ENCODE peak calls at places on chromosomes 4 and X, in six cellular contexts. One of them, this sample, is unnamed. For H3K27me3 and H3K4me1, the result is how much of the 10 kb centered on the place peaks cover.

GRCh38 chr4:158710814-158711213 is 12.4 kb downstream of the PPID start:
- DNase-seq in ovary: no peak
- DNase-seq in sigmoid colon: no peak
- DNase-seq in suprapubic skin: no peak
- DNase-seq in tibial nerve: no peak
- DNase-seq in upper lobe of left lung: no peak
- DNase-seq in this sample: no peak

GRCh38 chr4:165588534-165589310 is 209.9 kb downstream of the CPE start:
- DNase-seq in ovary: no peak
- DNase-seq in sigmoid colon: no peak
- DNase-seq in suprapubic skin: no peak
- DNase-seq in tibial nerve: no peak
- DNase-seq in upper lobe of left lung: no peak
- DNase-seq in this sample: no peak

GRCh38 chrX:101097546-101098453 is at the start of gene CENPI:
- DNase-seq in ovary: peak
- DNase-seq in sigmoid colon: peak
- DNase-seq in suprapubic skin: peak
- DNase-seq in tibial nerve: peak
- DNase-seq in upper lobe of left lung: peak
- DNase-seq in this sample: peak

GRCh38 chrX:27619975-27620374 is 29.8 kb downstream of the DCAF8L2 start:
- DNase-seq in ovary: no peak
- DNase-seq in sigmoid colon: no peak
- DNase-seq in suprapubic skin: no peak
- DNase-seq in tibial nerve: no peak
- DNase-seq in upper lobe of left lung: no peak
- DNase-seq in this sample: no peak

GRCh38 chrX:12370444-12371089 is 232.3 kb downstream of the FRMPD4 start:
- DNase-seq in ovary: peak
- DNase-seq in sigmoid colon: no peak
- DNase-seq in suprapubic skin: no peak
- DNase-seq in tibial nerve: no peak
- DNase-seq in upper lobe of left lung: no peak
- DNase-seq in this sample: no peak

GRCh38 chr4:94763500-94763899 is 5.7 kb downstream of the BMPR1B start:
- DNase-seq in ovary: no peak
- DNase-seq in sigmoid colon: no peak
- DNase-seq in suprapubic skin: no peak
- DNase-seq in tibial nerve: no peak
- DNase-seq in upper lobe of left lung: no peak
- DNase-seq in this sample: no peak

GRCh38 chrX:86935988-86936387 is 581.6 kb upstream of the KLHL4 start:
- DNase-seq in ovary: no peak
- DNase-seq in sigmoid colon: no peak
- DNase-seq in suprapubic skin: no peak
- DNase-seq in tibial nerve: no peak
- DNase-seq in upper lobe of left lung: no peak
- DNase-seq in this sample: no peak

GRCh38 chrX:77298790-77299189 is 148.4 kb upstream of the FGF16 start:
- DNase-seq in ovary: no peak
- DNase-seq in sigmoid colon: no peak
- DNase-seq in suprapubic skin: no peak
- DNase-seq in tibial nerve: no peak
- DNase-seq in upper lobe of left lung: peak
- DNase-seq in this sample: no peak

GRCh38 chr4:55447826-55448225 is 52.1 kb downstream of the TMEM165 start:
- DNase-seq in ovary: no peak
- DNase-seq in sigmoid colon: no peak
- DNase-seq in suprapubic skin: no peak
- DNase-seq in tibial nerve: no peak
- DNase-seq in upper lobe of left lung: no peak
- DNase-seq in this sample: no peak

GRCh38 chrX:53163436-53163835 is 61.6 kb downstream of the KDM5C start:
- DNase-seq in ovary: no peak
- DNase-seq in sigmoid colon: no peak
- DNase-seq in suprapubic skin: no peak
- DNase-seq in tibial nerve: no peak
- DNase-seq in upper lobe of left lung: no peak
- DNase-seq in this sample: no peak

GRCh38 chr4:68367835-68368234 is 17.9 kb upstream of the YTHDC1 start:
- DNase-seq in ovary: no peak
- DNase-seq in sigmoid colon: no peak
- DNase-seq in suprapubic skin: no peak
- DNase-seq in tibial nerve: no peak
- DNase-seq in upper lobe of left lung: no peak
- DNase-seq in this sample: no peak

GRCh38 chr4:6056976-6057766 is 38.9 kb upstream of the C4orf50 start:
- DNase-seq in ovary: no peak
- DNase-seq in sigmoid colon: peak
- DNase-seq in suprapubic skin: no peak
- DNase-seq in tibial nerve: no peak
- DNase-seq in upper lobe of left lung: no peak
- DNase-seq in this sample: no peak

GRCh38 chrX:49754238-49754857 is 58.6 kb upstream of the PAGE1 start:
- DNase-seq in ovary: peak
- DNase-seq in sigmoid colon: peak
- DNase-seq in suprapubic skin: no peak
- DNase-seq in tibial nerve: peak
- DNase-seq in upper lobe of left lung: peak
- DNase-seq in this sample: peak

GRCh38 chr4:27861802-27862201 is 1001.2 kb downstream of the STIM2 start:
- DNase-seq in ovary: no peak
- DNase-seq in sigmoid colon: no peak
- DNase-seq in suprapubic skin: no peak
- DNase-seq in tibial nerve: no peak
- DNase-seq in upper lobe of left lung: no peak
- DNase-seq in this sample: no peak

DNA sequence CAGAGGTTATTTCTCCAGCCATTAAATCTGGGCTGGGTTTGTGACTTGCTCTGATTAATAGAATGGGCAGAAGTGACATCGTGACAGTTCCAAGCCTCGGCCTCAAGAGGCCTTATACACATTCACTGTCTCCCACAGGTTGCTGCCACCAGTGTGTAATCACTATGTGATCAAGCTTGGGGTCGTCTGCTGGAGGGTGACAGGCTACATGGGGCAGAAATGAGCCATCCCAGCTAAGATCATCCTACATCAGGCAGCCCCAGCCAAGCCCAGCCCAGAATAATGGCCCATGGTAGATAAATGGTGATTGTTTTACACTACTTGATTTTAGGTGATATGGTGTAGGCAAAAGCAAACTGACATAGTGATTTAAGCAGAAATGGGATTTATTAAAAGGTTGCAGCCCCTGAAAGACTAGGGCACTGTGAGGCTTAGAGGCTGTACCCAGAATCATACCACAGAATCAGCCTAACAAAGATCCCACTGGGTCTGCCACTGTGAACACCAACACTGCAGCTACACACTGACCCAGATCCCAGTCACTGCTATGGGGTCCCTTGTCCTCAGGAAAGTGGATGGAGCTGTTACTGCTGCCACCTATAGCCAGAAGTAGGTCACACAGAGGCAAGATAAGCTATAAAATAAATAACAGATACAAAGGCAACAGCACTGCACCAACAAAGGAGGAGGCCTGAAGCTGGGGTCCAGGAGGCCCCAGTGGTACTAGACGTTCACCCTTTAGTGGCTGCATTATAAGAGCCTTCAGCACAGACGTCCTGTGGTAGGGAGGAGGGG is 159.6 kb upstream of the RBPJ start:
- DNase-seq in ovary: no peak
- DNase-seq in sigmoid colon: no peak
- DNase-seq in suprapubic skin: no peak
- DNase-seq in tibial nerve: no peak
- DNase-seq in upper lobe of left lung: no peak
- DNase-seq in this sample: no peak
- H3K27me3 ChIP-seq in ovary: under half
- H3K27me3 ChIP-seq in sigmoid colon: under half
- H3K27me3 ChIP-seq in suprapubic skin: under half
- H3K27me3 ChIP-seq in tibial nerve: under half
- H3K27me3 ChIP-seq in upper lobe of left lung: under half
- H3K27me3 ChIP-seq in this sample: under half

GRCh38 chr4:186148335-186148975 is 42.9 kb upstream of the CYP4V2 start:
- DNase-seq in ovary: no peak
- DNase-seq in sigmoid colon: no peak
- DNase-seq in suprapubic skin: no peak
- DNase-seq in tibial nerve: no peak
- DNase-seq in upper lobe of left lung: no peak
- DNase-seq in this sample: no peak

GRCh38 chr4:186149872-186150271 is 41.5 kb upstream of the CYP4V2 start:
- DNase-seq in ovary: peak
- DNase-seq in sigmoid colon: peak
- DNase-seq in suprapubic skin: peak
- DNase-seq in tibial nerve: peak
- DNase-seq in upper lobe of left lung: no peak
- DNase-seq in this sample: peak

GRCh38 chr4:186144180-186144579 is 39.7 kb downstream of the FAM149A start:
- DNase-seq in ovary: peak
- DNase-seq in sigmoid colon: no peak
- DNase-seq in suprapubic skin: no peak
- DNase-seq in tibial nerve: no peak
- DNase-seq in upper lobe of left lung: no peak
- DNase-seq in this sample: no peak

GRCh38 chr4:186146443-186146842 is 41.9 kb downstream of the FAM149A start:
- DNase-seq in ovary: no peak
- DNase-seq in sigmoid colon: no peak
- DNase-seq in suprapubic skin: no peak
- DNase-seq in tibial nerve: no peak
- DNase-seq in upper lobe of left lung: no peak
- DNase-seq in this sample: no peak

DNA sequence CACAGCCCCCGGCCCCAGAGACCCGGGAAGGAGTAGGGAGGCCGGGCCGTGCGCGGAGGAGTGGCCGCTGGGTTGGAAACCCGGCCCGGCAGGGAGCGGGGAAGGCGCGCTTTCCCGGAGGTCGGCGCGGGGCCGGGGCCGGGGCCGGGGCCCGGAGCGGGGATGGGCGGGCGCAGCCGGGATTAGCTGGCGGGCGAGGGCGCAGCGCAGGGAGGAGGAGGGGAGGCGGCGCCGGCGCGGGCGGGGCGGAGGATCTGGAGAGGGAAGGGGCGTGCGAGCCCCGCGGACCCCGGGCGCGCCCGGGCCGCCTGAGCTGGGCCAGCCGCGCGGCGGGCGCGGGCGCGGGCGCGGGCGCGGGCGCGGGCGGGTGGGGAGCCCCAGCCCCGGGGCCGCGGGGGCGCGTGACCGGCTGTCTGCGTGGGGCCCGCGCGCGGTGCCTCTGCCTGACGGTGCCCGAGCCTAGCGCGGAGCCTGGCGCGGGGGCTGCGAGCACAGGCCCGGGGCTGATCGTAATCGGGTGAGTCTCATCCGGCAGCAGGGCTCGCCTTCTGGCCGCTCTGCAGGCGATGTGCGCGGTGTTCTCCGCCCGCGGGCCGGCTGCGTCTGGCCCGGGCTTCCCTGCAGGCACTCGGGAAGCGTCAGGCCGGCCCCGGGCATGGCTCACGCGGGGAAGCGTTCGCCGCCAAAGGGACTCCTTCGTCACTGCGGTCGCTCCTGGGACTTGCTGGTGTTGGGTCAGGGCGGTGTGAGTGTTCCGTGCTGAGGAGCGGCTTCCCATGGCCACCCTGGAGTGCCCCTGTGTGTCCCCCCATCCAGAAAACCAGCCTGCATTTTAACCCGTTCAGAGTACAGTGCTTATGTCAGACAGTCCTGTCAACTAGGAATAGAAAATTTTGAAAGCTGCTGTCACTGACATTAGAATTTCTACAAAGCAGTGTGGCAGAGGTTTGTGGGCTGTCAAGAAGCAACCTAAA is 40.4 kb downstream of the FAM149A start:
- DNase-seq in ovary: peak
- DNase-seq in sigmoid colon: peak
- DNase-seq in suprapubic skin: peak
- DNase-seq in tibial nerve: peak
- DNase-seq in upper lobe of left lung: no peak
- DNase-seq in this sample: peak
- TF ChIP-seq EP300 in ovary: no peak
- TF ChIP-seq EP300 in sigmoid colon: no peak
- TF ChIP-seq EP300 in suprapubic skin: no peak
- TF ChIP-seq EP300 in tibial nerve: peak
- TF ChIP-seq EP300 in upper lobe of left lung: no peak
- TF ChIP-seq EP300 in this sample: no peak

GRCh38 chr4:148215202-148215601 is 227.0 kb downstream of the NR3C2 start:
- DNase-seq in ovary: no peak
- DNase-seq in sigmoid colon: no peak
- DNase-seq in suprapubic skin: no peak
- DNase-seq in tibial nerve: no peak
- DNase-seq in upper lobe of left lung: no peak
- DNase-seq in this sample: no peak
- H3K4me1 ChIP-seq in ovary: under half
- H3K4me1 ChIP-seq in sigmoid colon: half or more
- H3K4me1 ChIP-seq in suprapubic skin: under half
- H3K4me1 ChIP-seq in tibial nerve: under half
- H3K4me1 ChIP-seq in upper lobe of left lung: under half
- H3K4me1 ChIP-seq in this sample: under half

DNA sequence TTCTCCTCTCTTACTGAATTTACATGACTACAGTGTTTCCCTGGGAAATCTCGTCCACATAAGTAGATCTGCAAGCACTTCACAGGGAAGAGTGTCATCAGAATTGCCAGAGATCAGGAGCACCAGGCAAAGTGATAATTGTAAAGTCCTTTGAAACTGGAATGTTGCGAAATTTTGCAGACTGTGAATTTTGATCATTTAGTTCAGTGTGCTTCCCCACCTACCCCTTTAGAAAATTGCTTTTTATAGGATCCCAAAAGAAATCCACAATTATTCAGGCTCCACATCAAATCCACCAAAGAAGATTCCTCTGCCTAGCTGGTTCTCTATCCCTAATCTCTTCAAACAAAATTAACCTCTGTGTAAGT is 10.2 kb downstream of the PTCHD1 start:
- DNase-seq in ovary: no peak
- DNase-seq in sigmoid colon: no peak
- DNase-seq in suprapubic skin: no peak
- DNase-seq in tibial nerve: no peak
- DNase-seq in upper lobe of left lung: no peak
- DNase-seq in this sample: no peak
- H3K27me3 ChIP-seq in ovary: under half
- H3K27me3 ChIP-seq in sigmoid colon: under half
- H3K27me3 ChIP-seq in suprapubic skin: under half
- H3K27me3 ChIP-seq in tibial nerve: under half
- H3K27me3 ChIP-seq in upper lobe of left lung: under half
- H3K27me3 ChIP-seq in this sample: under half

DNA sequence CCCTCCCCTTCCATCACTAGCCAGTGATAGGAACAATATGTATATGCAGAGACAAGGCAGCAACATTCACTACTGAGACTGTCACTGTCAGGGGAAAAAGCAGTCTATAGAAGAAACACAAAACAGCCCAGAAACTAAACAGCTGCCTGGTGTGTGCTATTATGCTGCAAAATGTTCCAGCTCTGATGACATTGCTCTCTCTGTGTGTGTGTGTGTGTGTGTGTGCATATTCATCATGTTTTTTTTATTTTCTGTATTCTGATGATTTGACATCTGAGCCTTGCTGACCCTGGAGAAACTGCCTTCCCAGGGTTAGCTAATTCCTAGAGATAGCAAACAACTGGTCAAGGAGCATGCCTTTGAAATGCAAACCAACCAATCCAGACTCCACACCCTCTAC is 147.3 kb downstream of the SPATA18 start:
- DNase-seq in ovary: no peak
- DNase-seq in sigmoid colon: no peak
- DNase-seq in suprapubic skin: no peak
- DNase-seq in tibial nerve: no peak
- DNase-seq in upper lobe of left lung: no peak
- DNase-seq in this sample: no peak
- TF ChIP-seq EP300 in ovary: no peak
- TF ChIP-seq EP300 in sigmoid colon: no peak
- TF ChIP-seq EP300 in suprapubic skin: no peak
- TF ChIP-seq EP300 in tibial nerve: no peak
- TF ChIP-seq EP300 in upper lobe of left lung: no peak
- TF ChIP-seq EP300 in this sample: no peak

GRCh38 chr4:186701788-186702187 is 21.9 kb downstream of the FAT1 start:
- DNase-seq in ovary: no peak
- DNase-seq in sigmoid colon: no peak
- DNase-seq in suprapubic skin: no peak
- DNase-seq in tibial nerve: no peak
- DNase-seq in upper lobe of left lung: no peak
- DNase-seq in this sample: no peak
- H3K4me1 ChIP-seq in ovary: under half
- H3K4me1 ChIP-seq in sigmoid colon: half or more
- H3K4me1 ChIP-seq in suprapubic skin: under half
- H3K4me1 ChIP-seq in tibial nerve: under half
- H3K4me1 ChIP-seq in upper lobe of left lung: under half
- H3K4me1 ChIP-seq in this sample: under half